ENCODE peak calls at places on chromosomes 5 and 9, in four cellular contexts. J is right lobe of liver, Z is transverse colon, E is A549. R is an unnamed sample.
A peak's percentile ranks its signal among the peaks of the same experiment; 100 is the strongest.

GRCh38 chr5:19608434-19608833 is 379.6 kb downstream of the CDH18 start:
- DNase-seq in J (no peak), Z (no peak), E (peak; percentile 12), R (no peak)

GRCh38 chr5:150000990-150001659 is 586 bp downstream of the HMGXB3 start:
- DNase-seq in J (peak; percentile 71), Z (peak; percentile 57), E (peak; percentile 29), R (peak; percentile 50)

GRCh38 chr9:27437652-27438373 is 86.3 kb upstream of the IFNK start:
- DNase-seq in J (no peak), Z (no peak), E (no peak), R (no peak)

GRCh38 chr9:21682981-21683380 is 119.5 kb upstream of the MTAP start:
- DNase-seq in J (no peak), Z (no peak), E (peak; percentile 74), R (no peak)

GRCh38 chr5:148999741-149000140 is 63.1 kb downstream of the SH3TC2 start:
- DNase-seq in J (no peak), Z (no peak), E (no peak), R (no peak)

GRCh38 chr9:91522496-91522895 is 98.9 kb upstream of the NFIL3 start:
- DNase-seq in J (no peak), Z (no peak), E (no peak), R (no peak)

GRCh38 chr5:80747922-80748321 is 93.1 kb upstream of the DHFR start:
- DNase-seq in J (no peak), Z (no peak), E (no peak), R (no peak)

GRCh38 chr5:73786043-73786831 is 160.2 kb downstream of the ARHGEF28 start:
- DNase-seq in J (no peak), Z (no peak), E (no peak), R (no peak)

GRCh38 chr5:118611332-118611945 is 376.9 kb downstream of the DTWD2 start:
- DNase-seq in J (no peak), Z (peak; percentile 9), E (peak; percentile 19), R (peak; percentile 35)

GRCh38 chr5:179270581-179271300 is 74.5 kb downstream of the ADAMTS2 start:
- DNase-seq in J (peak; percentile 51), Z (peak; percentile 9), E (no peak), R (no peak)

GRCh38 chr5:65152131-65152530 is 329.6 kb downstream of the ADAMTS6 start:
- DNase-seq in J (no peak), Z (peak; percentile 39), E (peak; percentile 22), R (no peak)

GRCh38 chr9:100064872-100065581 is 33.8 kb downstream of the ERP44 start:
- DNase-seq in J (no peak), Z (no peak), E (peak; percentile 19), R (no peak)

GRCh38 chr9:133708770-133709611 is 29.2 kb downstream of the SARDH start:
- DNase-seq in J (peak; percentile 55), Z (no peak), E (no peak), R (no peak)

GRCh38 chr9:136152543-136152866 is 33.8 kb upstream of the TMEM250 start:
- DNase-seq in J (no peak), Z (no peak), E (no peak), R (no peak)

GRCh38 chr9:90884178-90884577 is 82.6 kb downstream of the SYK start:
- DNase-seq in J (no peak), Z (no peak), E (no peak), R (no peak)

GRCh38 chr5:143322931-143323330 is 80.6 kb downstream of the NR3C1 start:
- DNase-seq in J (no peak), Z (no peak), E (no peak), R (no peak)

GRCh38 chr5:95738069-95738468 is 6.9 kb downstream of the RHOBTB3 start:
- DNase-seq in J (no peak), Z (no peak), E (no peak), R (no peak)
- TF ChIP-seq POLR2A in J (no peak), Z (no peak), E (no peak), R (no peak)

GRCh38 chr9:130915096-130915447 is 18.5 kb upstream of the QRFP start:
- DNase-seq in J (no peak), Z (no peak), E (no peak), R (no peak)

GRCh38 chr9:130918870-130919558 is 20.0 kb downstream of the FIBCD1 start:
- DNase-seq in J (no peak), Z (no peak), E (no peak), R (no peak)

GRCh38 chr9:130918102-130918869 is 20.8 kb downstream of the FIBCD1 start:
- DNase-seq in J (no peak), Z (no peak), E (no peak), R (no peak)

GRCh38 chr9:130919559-130920145 is 19.4 kb downstream of the FIBCD1 start:
- DNase-seq in J (no peak), Z (no peak), E (no peak), R (no peak)

GRCh38 chr9:130917171-130917960 is 20.8 kb upstream of the QRFP start:
- DNase-seq in J (no peak), Z (no peak), E (no peak), R (no peak)
- H3K4me1 ChIP-seq in J (no peaks in the 10 kb centered on the region), Z (no peaks in the 10 kb centered on the region), E (no peaks in the 10 kb centered on the region), R (no peaks in the 10 kb centered on the region)

GRCh38 chr5:52798952-52799351 is 11.2 kb downstream of the ITGA1 start:
- DNase-seq in J (no peak), Z (no peak), E (no peak), R (no peak)
- H3K27ac ChIP-seq in J (peak overlapping the region; percentile 78), Z (peak overlapping the region; percentile 98), E (peak overlapping the region; percentile 96), R (peak overlapping the region; percentile 95)

GRCh38 chr9:137300607-137301085 is 1.4 kb downstream of the NRARP start:
- DNase-seq in J (peak; percentile 21), Z (peak; percentile 51), E (peak; percentile 73), R (no peak)

GRCh38 chr9:137299938-137300337 is 2.1 kb downstream of the NRARP start:
- DNase-seq in J (no peak), Z (peak; percentile 47), E (no peak), R (no peak)

GRCh38 chr9:137303031-137303892 is 1.2 kb upstream of the NRARP start:
- DNase-seq in J (peak; percentile 54), Z (peak; percentile 77), E (no peak), R (no peak)

GRCh38 chr9:137302176-137303030 is at the start of gene NRARP:
- DNase-seq in J (peak; percentile 86), Z (peak; percentile 95), E (peak; percentile 89), R (peak; percentile 96)

DNA sequence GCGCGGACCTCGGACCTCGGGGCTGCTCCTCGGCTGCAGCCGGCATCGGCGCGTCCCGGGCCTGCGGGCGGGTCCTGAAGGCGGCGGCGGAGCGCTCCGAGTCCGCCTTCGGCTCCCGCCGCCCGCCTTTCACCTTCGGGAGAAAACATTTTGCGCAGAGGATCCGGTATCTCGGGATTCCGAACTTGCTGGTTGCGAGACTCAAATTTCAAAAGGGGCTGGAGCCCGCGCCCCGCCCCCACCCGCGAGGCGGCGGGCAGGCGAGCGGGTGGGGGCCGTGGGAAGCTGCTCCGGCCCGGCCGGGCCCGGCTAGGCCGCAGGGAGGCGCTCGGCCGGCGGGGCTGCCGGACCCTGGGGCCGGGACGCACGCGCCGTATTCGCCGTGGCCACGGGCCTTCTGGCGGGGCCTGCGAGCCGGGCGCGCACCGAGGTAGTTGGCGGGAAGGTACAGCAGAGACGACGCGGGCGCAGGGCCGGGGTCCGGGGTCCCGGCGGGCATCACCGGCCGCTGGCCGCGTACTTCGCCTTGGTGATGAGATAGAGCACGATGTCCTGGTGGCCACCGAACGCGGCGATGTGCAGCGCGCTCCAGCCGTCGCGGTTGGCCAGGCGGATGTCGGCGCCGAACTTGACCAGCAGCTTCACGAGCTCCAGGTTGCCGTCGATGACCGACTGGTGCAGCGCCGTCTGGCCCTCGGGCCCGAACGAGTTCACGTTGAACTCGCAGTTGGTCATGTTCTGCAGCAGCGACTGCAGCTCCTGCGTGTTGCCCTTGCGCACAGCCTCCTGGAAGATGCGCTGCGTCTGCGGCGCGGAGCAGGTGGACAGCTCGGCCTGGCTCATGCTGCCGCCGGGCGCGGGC is 754 bp downstream of the NRARP start:
- DNase-seq in J (peak; percentile 61), Z (peak; percentile 26), E (peak; percentile 85), R (peak; percentile 68)
- TF ChIP-seq POLR2A in J (no peak), Z (no peak), E (peak; percentile 3), R (no peak)

DNA sequence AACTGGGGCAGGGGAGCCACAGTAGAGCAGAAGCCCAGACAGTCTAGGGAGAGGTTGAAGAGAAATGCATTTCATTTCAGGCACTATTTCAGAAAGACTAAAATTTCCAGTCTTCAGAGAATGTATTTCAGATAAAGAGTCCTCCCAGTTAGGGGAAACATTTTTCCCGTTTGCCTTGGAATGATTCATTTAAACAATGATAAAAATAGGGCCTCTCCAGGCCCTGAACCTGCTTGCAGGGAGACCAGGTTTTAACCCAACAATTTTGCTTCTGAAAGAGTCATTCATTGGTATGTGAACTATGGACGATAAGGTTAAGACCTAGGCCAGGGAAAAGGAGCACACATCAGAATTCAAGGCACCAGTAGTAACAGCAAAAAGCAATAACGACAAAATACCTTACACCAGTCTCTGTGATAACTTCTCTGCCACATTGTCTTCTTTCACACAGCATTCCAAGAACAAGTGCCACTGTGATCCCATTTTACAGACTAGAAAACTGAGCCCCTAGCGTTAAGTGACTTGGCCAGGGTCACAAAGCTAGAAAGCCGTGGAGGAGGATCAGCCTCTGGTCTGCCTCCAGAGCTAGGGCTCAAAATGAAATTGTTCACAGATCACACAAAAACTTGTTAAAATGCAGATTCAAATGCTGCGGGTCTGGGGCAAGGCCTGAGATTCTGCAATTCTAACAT is 154.3 kb downstream of the FAM114A2 start:
- DNase-seq in J (no peak), Z (no peak), E (no peak), R (no peak)
- H3K4me1 ChIP-seq in J (no peaks in the 10 kb centered on the region), Z (no peaks in the 10 kb centered on the region), E (no peaks in the 10 kb centered on the region), R (no peaks in the 10 kb centered on the region)

DNA sequence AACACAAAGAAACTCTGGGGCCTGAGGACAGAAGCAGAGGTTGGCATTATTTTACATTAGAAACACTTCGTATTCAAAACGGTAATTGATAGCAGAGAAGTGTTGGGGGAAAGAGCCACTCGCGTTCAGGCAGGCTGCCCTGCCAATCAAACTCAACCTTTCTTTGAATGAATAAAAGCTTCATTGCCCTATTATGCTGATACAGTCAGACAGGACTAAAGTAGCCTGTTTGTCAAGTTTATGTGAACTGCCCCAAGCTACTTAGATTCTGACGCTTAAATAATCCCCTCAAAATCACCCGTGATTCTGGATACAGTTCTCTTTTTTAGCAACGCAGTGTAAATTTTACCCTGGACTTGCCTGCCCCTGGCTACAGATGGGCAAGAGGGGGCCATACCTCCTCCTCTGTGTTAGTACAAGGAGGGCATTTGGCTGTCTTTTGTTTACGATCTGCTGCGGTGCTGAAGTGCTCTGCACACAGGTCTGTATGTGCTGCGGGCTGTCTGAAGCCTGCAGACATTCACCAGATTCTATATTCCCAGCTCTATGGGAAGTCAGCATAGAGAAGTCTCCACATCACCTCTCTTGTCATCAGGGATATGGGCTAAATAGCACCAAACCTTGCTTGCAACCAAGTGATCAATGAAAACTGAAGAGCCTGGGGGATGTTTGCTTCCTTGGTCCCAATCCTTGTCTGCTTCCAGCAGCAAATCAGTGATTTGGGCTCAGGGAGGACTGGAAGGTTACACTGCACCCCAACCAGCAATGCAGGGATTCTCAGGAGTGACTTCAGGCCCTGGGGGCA is 218.4 kb downstream of the EBF1 start:
- DNase-seq in J (no peak), Z (no peak), E (no peak), R (no peak)
- H3K27ac ChIP-seq in J (no peak overlapping the region), Z (no peak overlapping the region), E (no peak overlapping the region), R (no peak overlapping the region)

DNA sequence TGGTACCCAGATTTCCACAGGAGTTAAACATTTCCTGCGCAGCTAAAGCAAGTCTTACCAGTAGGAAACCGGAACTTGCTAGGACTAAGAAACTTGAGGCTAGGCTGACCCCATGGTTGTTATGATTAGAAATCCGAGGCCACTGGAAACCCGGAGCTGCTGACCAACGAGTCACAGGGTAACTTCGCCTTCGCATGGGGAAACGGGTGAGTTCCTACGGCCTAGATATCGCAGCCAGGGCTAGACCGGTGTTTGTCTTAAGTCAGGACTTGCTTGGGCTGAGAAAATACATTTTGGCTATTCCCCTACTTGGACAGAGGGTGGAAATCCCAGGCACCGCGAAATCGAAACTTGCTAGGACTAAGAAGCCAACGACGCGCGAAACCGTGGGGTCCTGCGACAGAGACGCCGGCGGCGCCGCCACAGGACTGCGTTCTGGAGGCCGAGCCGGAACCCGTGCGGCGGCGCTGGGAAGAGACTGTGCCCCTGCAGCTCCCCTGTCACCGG is 1.6 kb upstream of the ANXA2R start:
- DNase-seq in J (peak; percentile 77), Z (peak; percentile 63), E (peak; percentile 80), R (peak; percentile 58)
- TF ChIP-seq POLR2A in J (no peak), Z (peak; percentile 10), E (no peak), R (no peak)